ENCODE peak calls at places on chromosomes 1 and 21, in six cellular contexts. L is K562, E is H1, Y is SK-N-SH, N is GM12891, B is GM12878. G is an unnamed sample.

GRCh38 chr1:12636098-12636950 is 7.6 kb upstream of the AADACL4 start:
- DNase-seq in B (no peak), N (no peak), L (no peak), Y (no peak), E (peak), G (no peak)

GRCh38 chr1:154926201-154926600 is 10.3 kb downstream of the PMVK start:
- DNase-seq in Y (no peak), N (no peak), B (no peak), E (no peak), L (no peak), G (no peak)

GRCh38 chr1:15797614-15798390 is 9.6 kb downstream of the UQCRHL start:
- DNase-seq in N (no peak), B (no peak), E (no peak), Y (no peak), L (no peak), G (no peak)

GRCh38 chr1:47231314-47232186 is 475 bp downstream of the TAL1 start:
- DNase-seq in Y (peak), L (peak), B (peak), N (no peak), E (peak), G (no peak)

GRCh38 chr1:79430437-79430836 is 423.9 kb upstream of the ADGRL4 start:
- DNase-seq in E (peak), Y (no peak), N (no peak), B (no peak), L (no peak), G (no peak)

GRCh38 chr1:227299238-227299637 is 19.1 kb downstream of the CDC42BPA start:
- DNase-seq in Y (no peak), E (no peak), B (no peak), L (no peak), N (no peak), G (no peak)

GRCh38 chr1:212288614-212289013 is 3.4 kb downstream of the PPP2R5A start:
- DNase-seq in E (no peak), Y (no peak), B (no peak), N (no peak), L (peak), G (no peak)

GRCh38 chr1:77193951-77194350 is 25.3 kb downstream of the PIGK start:
- DNase-seq in N (no peak), Y (no peak), L (no peak), B (no peak), E (no peak), G (no peak)

GRCh38 chr21:33198346-33199135 is 31.2 kb upstream of the IFNAR2 start:
- DNase-seq in N (no peak), L (no peak), Y (no peak), E (no peak), B (no peak), G (no peak)

GRCh38 chr1:29803486-29803885 is 567.2 kb downstream of the PTPRU start:
- DNase-seq in E (peak), Y (no peak), N (no peak), L (no peak), B (no peak), G (no peak)

GRCh38 chr1:29397981-29398380 is 161.7 kb downstream of the PTPRU start:
- DNase-seq in Y (peak), L (no peak), E (no peak), N (no peak), B (no peak), G (no peak)

GRCh38 chr1:186782791-186783190 is 46.0 kb upstream of the PLA2G4A start:
- DNase-seq in L (no peak), N (no peak), Y (no peak), E (no peak), B (no peak), G (no peak)

GRCh38 chr1:153805929-153806750 is 30.9 kb downstream of the SLC27A3 start:
- DNase-seq in N (no peak), L (no peak), Y (no peak), B (no peak), E (no peak), G (no peak)

GRCh38 chr1:219352961-219353651 is 179.4 kb downstream of the LYPLAL1 start:
- DNase-seq in Y (no peak), E (no peak), L (no peak), N (no peak), B (no peak), G (no peak)

GRCh38 chr1:21021311-21021710 is 155.4 kb downstream of the EIF4G3 start:
- DNase-seq in B (no peak), L (no peak), Y (no peak), N (no peak), E (no peak), G (no peak)

GRCh38 chr1:3501856-3502665 is 47.6 kb downstream of the ARHGEF16 start:
- DNase-seq in E (peak), B (no peak), Y (peak), N (peak), L (peak), G (peak)

GRCh38 chr1:176541663-176542062 is 78.7 kb downstream of the PAPPA2 start:
- DNase-seq in L (no peak), Y (no peak), E (no peak), N (no peak), B (no peak), G (no peak)

GRCh38 chr1:67897270-67897949 is 64.1 kb upstream of the GNG12 start:
- DNase-seq in L (peak), N (no peak), Y (no peak), E (no peak), B (no peak), G (no peak)

GRCh38 chr1:6652986-6653385 is 28.3 kb downstream of the THAP3 start:
- DNase-seq in N (no peak), Y (no peak), L (no peak), B (no peak), E (no peak), G (no peak)

GRCh38 chr1:196660272-196660671 is 8.4 kb downstream of the CFH start:
- DNase-seq in E (no peak), N (no peak), B (no peak), Y (no peak), L (no peak), G (no peak)

GRCh38 chr1:237048803-237049202 is 6.8 kb downstream of the RYR2 start:
- DNase-seq in L (no peak), B (no peak), N (no peak), Y (no peak), E (no peak), G (no peak)

GRCh38 chr1:93461236-93461635 is 13.3 kb downstream of the FNBP1L start:
- DNase-seq in E (no peak), B (no peak), Y (no peak), L (no peak), N (no peak), G (no peak)

GRCh38 chr1:67347688-67348472 is 40.2 kb downstream of the IL12RB2 start:
- DNase-seq in B (no peak), L (peak), E (peak), N (no peak), Y (peak), G (no peak)

GRCh38 chr1:9294440-9294773 is 1.7 kb downstream of the SPSB1 start:
- DNase-seq in L (no peak), Y (no peak), N (no peak), E (no peak), B (no peak), G (no peak)

GRCh38 chr1:66752671-66753371 is 562 bp downstream of the DYNLT5 start:
- DNase-seq in N (no peak), B (no peak), E (no peak), L (no peak), Y (no peak), G (no peak)

GRCh38 chr1:29256979-29257804 is 20.9 kb downstream of the PTPRU start:
- DNase-seq in L (peak), N (no peak), Y (peak), B (no peak), E (no peak), G (no peak)

GRCh38 chr1:210448293-210448892 is 119.7 kb downstream of the HHAT start:
- DNase-seq in B (no peak), Y (peak), E (no peak), N (peak), L (peak), G (no peak)

GRCh38 chr1:236914375-236914774 is 89.9 kb downstream of the MT1HL1 start:
- DNase-seq in L (peak), Y (no peak), E (no peak), N (no peak), B (no peak), G (no peak)

GRCh38 chr1:30929135-30929889 is 20.8 kb upstream of the SDC3 start:
- DNase-seq in E (peak), B (no peak), N (no peak), L (peak), Y (peak), G (no peak)

GRCh38 chr1:160466966-160467365 is 56.1 kb downstream of the SLAMF6 start:
- DNase-seq in N (no peak), E (no peak), L (no peak), Y (no peak), B (no peak), G (no peak)

GRCh38 chr1:18484726-18485125 is 4.0 kb downstream of the KLHDC7A start:
- DNase-seq in E (no peak), Y (no peak), N (no peak), L (no peak), B (no peak), G (no peak)

GRCh38 chr1:41650176-41650519 is 165.7 kb upstream of the EDN2 start:
- DNase-seq in N (no peak), B (no peak), Y (no peak), L (no peak), E (no peak), G (no peak)

GRCh38 chr1:110239491-110240430 is 29.6 kb downstream of the KCNC4 start:
- DNase-seq in L (no peak), E (no peak), B (no peak), N (no peak), Y (no peak), G (no peak)

DNA sequence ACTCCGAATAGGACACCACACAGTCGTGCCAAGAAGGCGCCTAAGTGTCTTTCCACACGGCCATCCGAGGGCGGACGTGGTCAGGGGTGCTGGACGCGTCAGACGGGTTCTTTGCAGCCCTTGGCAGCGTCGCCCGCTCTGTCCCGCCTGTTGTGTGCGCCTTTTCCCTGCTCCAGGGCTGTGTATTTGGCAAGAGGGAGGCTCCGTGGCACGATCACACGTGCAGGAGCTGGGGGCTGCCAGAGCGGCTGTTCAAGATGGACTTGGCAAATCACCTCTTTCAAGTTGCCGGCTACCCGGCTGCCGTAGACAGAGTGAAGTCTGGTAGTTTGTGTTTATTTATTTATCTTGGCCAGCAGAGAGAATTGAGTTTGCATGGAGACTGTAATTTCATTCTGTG is 31.9 kb downstream of the PRKCZ start:
- DNase-seq in N (no peak), B (no peak), L (no peak), E (no peak), Y (no peak), G (no peak)
- TF ChIP-seq TAF1 in N (no peak), B (no peak), L (no peak), E (no peak), Y (no peak), G (no peak)

DNA sequence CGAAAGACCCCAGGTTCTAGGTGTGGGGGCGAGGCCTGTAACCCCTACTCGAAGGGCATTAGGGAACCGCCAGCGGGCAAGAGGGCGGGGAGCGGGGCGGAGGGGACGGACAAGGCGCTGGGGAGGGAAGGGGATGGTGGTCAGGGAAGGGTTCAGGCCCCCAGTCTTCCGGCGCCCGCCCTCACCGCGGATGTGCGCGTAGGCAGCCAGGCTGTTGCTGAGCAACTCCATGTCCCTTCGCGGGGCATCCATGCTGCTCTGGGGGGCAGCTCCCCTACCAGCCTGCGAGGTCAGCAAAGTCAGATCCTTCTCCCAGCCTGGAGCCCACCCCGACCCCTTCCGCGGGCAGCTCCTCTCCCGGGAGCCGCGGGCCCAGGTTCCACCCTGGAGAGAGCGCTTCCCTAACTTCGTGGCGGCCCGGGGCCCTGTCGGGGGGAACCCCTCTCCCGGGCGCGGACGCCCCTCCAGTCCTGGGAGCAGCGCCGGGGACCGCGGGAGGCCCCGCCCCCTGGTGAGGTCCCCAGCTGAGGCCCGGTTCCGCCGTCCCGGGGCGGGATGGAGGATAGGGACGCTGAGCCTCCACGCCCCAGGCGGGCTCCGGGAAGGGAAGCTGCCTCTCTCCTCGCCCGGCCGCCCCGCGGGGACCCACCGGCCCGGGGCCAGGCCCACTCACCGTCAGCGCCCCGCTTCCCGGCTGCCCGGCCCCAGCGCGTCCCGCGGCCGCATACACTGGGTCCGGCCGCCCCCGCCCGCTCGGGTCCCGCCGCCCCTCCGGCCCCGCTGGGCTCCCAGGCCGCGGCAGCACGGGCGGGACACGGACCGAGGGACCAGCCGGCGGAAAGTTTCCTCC is 434 bp downstream of the EVA1B start:
- DNase-seq in N (peak), L (peak), E (peak), B (no peak), Y (peak), G (peak)
- TF ChIP-seq TAF1 in N (no peak), L (peak), E (no peak), B (no peak), Y (no peak), G (no peak)

GRCh38 chr1:55720243-55720642 is 505.1 kb upstream of the USP24 start:
- DNase-seq in E (no peak), L (no peak), B (no peak), N (no peak), Y (peak), G (no peak)
- TF ChIP-seq TAF1 in E (no peak), L (no peak), B (no peak), N (no peak), Y (no peak), G (no peak)

GRCh38 chr21:35071347-35071746 is 22.2 kb upstream of the RUNX1 start:
- DNase-seq in L (no peak), Y (no peak), E (no peak), N (no peak), B (no peak), G (no peak)
- TF ChIP-seq TAF1 in L (no peak), Y (no peak), E (no peak), N (no peak), B (no peak), G (no peak)

GRCh38 chr1:206430031-206430983 is 40.0 kb upstream of the IKBKE start:
- DNase-seq in E (no peak), B (peak), Y (no peak), N (peak), L (no peak), G (no peak)
- TF ChIP-seq TAF1 in E (no peak), B (no peak), Y (no peak), N (no peak), L (no peak), G (no peak)

DNA sequence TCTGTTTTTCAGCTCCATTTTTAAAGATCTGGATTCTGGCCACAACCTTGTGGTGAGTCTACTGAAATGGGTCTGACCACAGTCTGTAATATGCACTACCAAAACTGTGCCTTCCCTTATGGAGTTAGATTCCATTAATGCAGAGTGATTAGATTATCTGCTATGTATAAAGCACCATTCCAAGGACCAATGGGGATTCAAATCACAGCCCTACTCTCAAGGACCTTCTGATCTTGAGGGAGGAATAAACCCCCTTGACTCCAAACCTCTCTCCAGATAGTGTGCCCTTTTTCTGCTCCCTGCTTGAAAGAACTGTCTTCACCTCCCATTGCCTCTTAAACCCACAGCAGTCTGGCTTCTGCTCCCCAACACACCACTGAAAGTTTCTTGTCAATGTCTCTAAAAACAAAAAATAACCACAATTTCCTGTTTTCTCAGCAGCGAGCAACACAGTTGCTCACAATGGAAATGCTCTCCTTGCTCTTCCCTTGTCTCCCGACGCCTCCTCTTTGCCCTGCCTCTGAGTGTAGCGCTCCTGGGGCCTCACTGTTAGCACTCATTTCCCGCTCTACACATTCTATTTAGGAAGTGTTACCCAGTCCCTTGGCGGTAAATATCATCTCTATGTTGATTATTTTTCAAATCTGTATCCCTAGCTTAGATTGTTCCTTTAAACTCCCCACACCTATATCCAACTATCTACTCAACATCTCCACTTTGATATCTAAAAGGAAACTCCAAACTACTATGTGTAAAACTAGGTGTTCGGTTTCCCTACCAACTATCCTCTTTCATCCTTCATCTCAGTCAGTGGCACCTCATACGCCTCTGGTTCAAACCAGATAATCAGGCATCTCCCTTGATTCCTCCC is 13.6 kb downstream of the PCNX2 start:
- DNase-seq in E (no peak), B (peak), L (no peak), N (peak), Y (no peak), G (peak)
- TF ChIP-seq TAF1 in E (no peak), B (no peak), L (no peak), N (no peak), Y (no peak), G (no peak)

GRCh38 chr1:119873166-119874025 is 22.9 kb downstream of the ADAM30 start:
- DNase-seq in E (no peak), N (no peak), L (peak), B (no peak), Y (no peak), G (no peak)
- TF ChIP-seq TAF1 in E (no peak), N (no peak), L (no peak), B (no peak), Y (no peak), G (no peak)

GRCh38 chr1:32539584-32540571 is 651 bp downstream of the ZBTB8A start:
- DNase-seq in N (peak), L (peak), B (no peak), E (peak), Y (peak), G (peak)

GRCh38 chr1:32536764-32537163 is 2.5 kb upstream of the ZBTB8A start:
- DNase-seq in L (peak), N (no peak), B (no peak), E (no peak), Y (no peak), G (no peak)

GRCh38 chr1:32533792-32534327 is 5.4 kb upstream of the ZBTB8A start:
- DNase-seq in E (no peak), N (no peak), B (no peak), Y (no peak), L (peak), G (no peak)

GRCh38 chr1:32538887-32539583 is at the start of gene ZBTB8A:
- DNase-seq in Y (peak), B (no peak), L (peak), N (no peak), E (peak), G (no peak)

GRCh38 chr1:32536117-32536516 is 3.1 kb upstream of the ZBTB8A start:
- DNase-seq in Y (no peak), E (no peak), L (no peak), B (no peak), N (no peak), G (no peak)
- TF ChIP-seq TAF1 in Y (no peak), E (no peak), L (no peak), B (no peak), N (no peak), G (no peak)

DNA sequence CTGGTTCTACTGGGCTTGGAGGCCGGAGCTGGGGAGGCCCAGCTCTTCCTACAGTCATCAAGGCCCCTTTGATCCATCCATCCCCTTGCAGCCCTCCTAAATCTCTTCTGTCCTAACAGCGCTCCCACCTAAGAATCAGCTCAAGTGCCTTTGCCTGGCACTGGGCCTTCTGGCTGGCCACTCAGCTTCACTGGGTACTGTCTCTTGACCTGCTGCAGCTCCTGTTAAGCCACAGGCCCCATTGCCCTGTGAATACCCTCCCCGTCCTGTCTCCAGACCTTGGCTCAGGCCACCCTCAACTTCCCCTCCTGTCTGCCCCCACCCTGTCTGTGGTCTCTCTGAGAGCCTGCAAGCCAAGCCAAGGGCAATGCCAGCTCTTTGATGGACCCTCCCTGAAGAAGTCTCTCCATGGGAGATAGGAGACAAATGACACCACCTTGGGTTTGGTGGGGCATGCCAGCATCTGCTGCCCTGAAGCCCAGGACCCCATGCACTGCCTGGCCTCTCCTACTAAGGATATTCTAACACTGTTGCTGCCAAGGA is 27.3 kb downstream of the FAM151A start:
- DNase-seq in Y (no peak), B (no peak), E (no peak), N (no peak), L (no peak), G (no peak)
- TF ChIP-seq TAF1 in Y (no peak), B (no peak), E (no peak), N (no peak), L (no peak), G (no peak)